ENCODE peak calls at places on chromosome 9, in eight cellular contexts. K is astrocyte of the spinal cord, V is kidney epithelial cell, R is uterus, Y is adrenal gland, H is ovary, F is RWPE2, S is fibroblast of lung. U is an unnamed sample.

GRCh38 chr9:75974006-75974766 is 83.7 kb downstream of the PCSK5 start:
- DNase-seq in S (no peak), R (no peak), V (no peak), H (no peak), Y (no peak), F (no peak), K (no peak), U (no peak)

GRCh38 chr9:121781143-121781542 is 129.7 kb downstream of the DAB2IP start:
- DNase-seq in V (no peak), R (no peak), S (no peak), K (no peak), H (no peak), Y (no peak), F (no peak), U (no peak)

GRCh38 chr9:764105-764524 is 77.4 kb upstream of the DMRT1 start:
- DNase-seq in V (no peak), S (peak), Y (peak), H (peak), R (peak), F (peak), K (peak), U (peak)

GRCh38 chr9:2623046-2623865 is 1.7 kb downstream of the VLDLR start:
- DNase-seq in Y (peak), K (peak), R (peak), V (peak), S (peak), F (no peak), H (peak), U (peak)

GRCh38 chr9:79256691-79257213 is 315.0 kb upstream of the TLE4 start:
- DNase-seq in Y (no peak), H (no peak), V (peak), R (no peak), F (no peak), S (peak), K (peak), U (no peak)

GRCh38 chr9:87793292-87793691 is 67.4 kb downstream of the CTSL start:
- DNase-seq in K (peak), Y (peak), S (peak), R (no peak), H (no peak), F (no peak), V (peak), U (peak)

GRCh38 chr9:96129698-96130097 is 172.3 kb downstream of the HSD17B3 start:
- DNase-seq in V (no peak), K (no peak), S (no peak), R (no peak), Y (no peak), F (no peak), H (no peak), U (no peak)

GRCh38 chr9:113640418-113640817 is 176.9 kb downstream of the RGS3 start:
- DNase-seq in V (no peak), Y (no peak), R (no peak), S (no peak), K (no peak), F (no peak), H (no peak), U (no peak)

GRCh38 chr9:35571113-35571512 is 33.9 kb upstream of the TESK1 start:
- DNase-seq in S (no peak), K (no peak), V (no peak), F (no peak), H (no peak), Y (no peak), R (no peak), U (no peak)

GRCh38 chr9:130680836-130681768 is 12.5 kb upstream of the EXOSC2 start:
- DNase-seq in Y (peak), H (peak), K (peak), S (peak), R (peak), F (peak), V (peak), U (peak)

GRCh38 chr9:108377382-108377781 is 478.4 kb downstream of the ACTL7B start:
- DNase-seq in K (no peak), R (no peak), F (no peak), V (no peak), H (no peak), S (no peak), Y (no peak), U (no peak)

GRCh38 chr9:22208846-22209585 is 199.9 kb upstream of the CDKN2B start:
- DNase-seq in Y (no peak), S (peak), K (peak), F (no peak), R (no peak), H (no peak), V (no peak), U (no peak)

GRCh38 chr9:14251146-14252071 is 62.5 kb downstream of the NFIB start:
- DNase-seq in S (peak), F (peak), R (peak), Y (peak), H (peak), K (peak), V (peak), U (no peak)

GRCh38 chr9:18360005-18360404 is 113.9 kb upstream of the ADAMTSL1 start:
- DNase-seq in R (no peak), H (no peak), V (no peak), S (no peak), Y (no peak), K (peak), F (no peak), U (no peak)

GRCh38 chr9:77953590-77953989 is 78.0 kb downstream of the GNAQ start:
- DNase-seq in H (no peak), K (no peak), S (peak), F (no peak), Y (no peak), R (no peak), V (no peak), U (no peak)

GRCh38 chr9:6686396-6686795 is 40.9 kb upstream of the GLDC start:
- DNase-seq in F (no peak), H (no peak), V (no peak), Y (peak), R (no peak), K (peak), S (peak), U (peak)

GRCh38 chr9:16266648-16267276 is 603.7 kb downstream of the BNC2 start:
- DNase-seq in V (no peak), F (no peak), H (no peak), S (no peak), Y (no peak), R (no peak), K (no peak), U (peak)

GRCh38 chr9:124480621-124480981 is 26.6 kb downstream of the NR5A1 start:
- DNase-seq in Y (peak), S (peak), V (no peak), R (no peak), K (peak), H (no peak), F (no peak), U (peak)

GRCh38 chr9:114958021-114958846 is 27.8 kb upstream of the TNFSF8 start:
- DNase-seq in K (no peak), S (peak), Y (peak), R (no peak), H (no peak), V (no peak), F (no peak), U (peak)

GRCh38 chr9:105441761-105442160 is 6.1 kb upstream of the FSD1L start:
- DNase-seq in H (no peak), Y (peak), R (no peak), F (no peak), K (no peak), S (no peak), V (no peak), U (no peak)

GRCh38 chr9:77457916-77458592 is 190.1 kb downstream of the GNA14 start:
- DNase-seq in K (peak), V (no peak), F (no peak), R (peak), Y (peak), H (peak), S (peak), U (peak)

GRCh38 chr9:35771524-35771923 is 17.4 kb upstream of the MSMP start:
- DNase-seq in H (no peak), V (no peak), F (no peak), K (no peak), Y (no peak), R (no peak), S (peak), U (no peak)

GRCh38 chr9:17793713-17794622 is 215.1 kb downstream of the SH3GL2 start:
- DNase-seq in R (no peak), K (no peak), Y (peak), H (no peak), F (no peak), V (no peak), S (no peak), U (peak)

GRCh38 chr9:127450170-127450830 is 906 bp downstream of the RPL12 start:
- DNase-seq in F (no peak), S (peak), V (no peak), Y (peak), H (no peak), R (peak), K (peak), U (peak)

GRCh38 chr9:125701351-125701750 is 5.7 kb downstream of the MAPKAP1 start:
- DNase-seq in S (peak), R (no peak), F (no peak), Y (no peak), K (peak), H (no peak), V (peak), U (no peak)

GRCh38 chr9:125705893-125706292 is 1.1 kb downstream of the MAPKAP1 start:
- DNase-seq in F (no peak), K (no peak), R (no peak), Y (no peak), S (no peak), H (no peak), V (no peak), U (no peak)

GRCh38 chr9:125703662-125704061 is 3.3 kb downstream of the MAPKAP1 start:
- DNase-seq in Y (no peak), S (no peak), V (no peak), R (no peak), K (no peak), F (no peak), H (no peak), U (no peak)

GRCh38 chr9:125706661-125707539 is at the start of gene MAPKAP1:
- DNase-seq in V (peak), R (peak), H (peak), Y (peak), F (peak), S (peak), K (peak), U (peak)
- TF ChIP-seq CTCF in V (no peak), R (no peak), H (no peak), Y (no peak), F (no peak), S (no peak), K (no peak), U (no peak)

DNA sequence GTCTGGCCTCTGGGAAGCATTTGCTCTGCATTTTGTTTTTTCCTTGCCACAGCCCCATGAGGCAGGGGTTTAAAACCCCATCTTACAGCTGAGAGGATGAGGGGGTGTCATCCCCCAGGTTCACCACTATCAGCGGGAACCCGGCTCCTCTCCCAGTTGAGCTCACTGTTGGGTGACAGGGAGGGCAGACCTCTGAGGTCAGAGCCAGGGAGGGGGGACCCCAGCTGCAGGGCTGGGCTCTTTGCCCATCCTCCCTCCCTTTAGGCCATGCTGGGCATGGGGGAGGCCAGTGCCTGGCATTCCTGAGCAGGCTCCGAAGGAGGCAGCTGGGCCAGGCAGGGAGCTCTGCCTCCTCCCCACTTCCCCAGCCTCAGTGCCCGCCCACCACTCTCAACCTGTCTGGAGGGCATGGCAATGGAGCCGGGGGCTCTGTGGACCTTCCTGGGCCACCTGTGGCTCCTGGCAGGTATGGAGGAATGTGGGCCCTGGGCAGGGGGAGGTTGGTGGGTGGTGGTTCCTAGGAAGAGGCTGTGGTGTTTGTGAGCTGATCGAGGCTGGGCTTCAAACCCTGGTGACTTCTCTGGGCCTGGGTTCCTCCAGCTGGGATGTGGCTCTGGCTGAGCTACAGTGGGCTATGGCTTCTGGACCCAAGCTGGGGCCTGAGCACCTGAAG is 12.6 kb downstream of the CRB2 start:
- DNase-seq in K (no peak), S (no peak), F (no peak), R (no peak), Y (no peak), H (no peak), V (no peak), U (no peak)
- H3K4me3 ChIP-seq in K (no peak), S (no peak), F (no peak), R (no peak), Y (no peak), H (no peak), V (no peak), U (no peak)

DNA sequence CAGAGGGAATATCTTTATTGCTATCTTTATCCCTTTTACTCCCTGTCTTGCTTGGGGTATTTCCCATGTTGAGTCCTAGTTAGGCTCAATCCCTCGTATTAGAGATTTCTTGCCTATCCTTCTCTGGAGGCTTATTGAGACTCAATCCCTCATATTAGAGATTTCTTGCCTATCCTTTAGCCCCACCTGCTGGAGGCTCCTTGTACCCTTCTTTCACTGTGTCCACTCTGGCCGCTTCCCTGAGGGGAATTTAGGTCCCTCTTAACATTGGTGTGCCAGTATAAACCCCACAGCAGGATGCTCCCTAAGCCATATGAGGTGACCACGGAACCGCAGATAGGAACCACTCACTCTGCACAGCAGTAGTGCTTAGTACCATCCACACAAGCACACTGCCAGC is 110.7 kb upstream of the MAMDC2 start:
- DNase-seq in V (no peak), Y (no peak), S (no peak), H (no peak), R (no peak), F (no peak), K (no peak), U (peak)
- TF ChIP-seq CTCF in V (no peak), Y (peak), S (no peak), H (no peak), R (no peak), F (no peak), K (peak), U (no peak)

GRCh38 chr9:73093740-73094379 is 57.8 kb upstream of the ANXA1 start:
- DNase-seq in F (no peak), R (no peak), S (peak), V (no peak), Y (no peak), H (no peak), K (peak), U (no peak)
- H3K4me3 ChIP-seq in F (no peak), R (peak), S (peak), V (no peak), Y (no peak), H (no peak), K (no peak), U (no peak)

GRCh38 chr9:3751125-3751758 is 225.4 kb upstream of the RFX3 start:
- DNase-seq in Y (no peak), F (no peak), V (peak), R (no peak), S (peak), K (peak), H (no peak), U (peak)
- TF ChIP-seq CTCF in Y (no peak), F (peak), V (peak), R (no peak), S (no peak), K (peak), H (no peak), U (no peak)

GRCh38 chr9:138024131-138024530 is 146.5 kb downstream of the CACNA1B start:
- DNase-seq in R (no peak), Y (no peak), H (no peak), V (no peak), S (no peak), F (no peak), K (no peak), U (no peak)
- H3K4me3 ChIP-seq in R (no peak), Y (no peak), H (no peak), V (no peak), S (no peak), F (no peak), K (no peak), U (no peak)

U was measured in NB4.